ENCODE peak calls at places on chromosome X, in four cellular contexts. One of them, this sample, is unnamed.

GRCh38 chrX:119067023-119067739 is 5.6 kb upstream of the CT47C1 start:
- DNase-seq in endothelial cell of umbilical vein: peak
- DNase-seq in IMR-90: peak
- DNase-seq in astrocyte: peak
- DNase-seq in this sample: peak

GRCh38 chrX:49273181-49273727 is 3.7 kb downstream of the PPP1R3F start:
- DNase-seq in endothelial cell of umbilical vein: no peak
- DNase-seq in IMR-90: no peak
- DNase-seq in astrocyte: no peak
- DNase-seq in this sample: peak

GRCh38 chrX:110396777-110397176 is 38.1 kb downstream of the RTL9 start:
- DNase-seq in endothelial cell of umbilical vein: no peak
- DNase-seq in IMR-90: no peak
- DNase-seq in astrocyte: no peak
- DNase-seq in this sample: no peak

GRCh38 chrX:6149231-6149870 is 79.3 kb downstream of the NLGN4X start:
- DNase-seq in endothelial cell of umbilical vein: no peak
- DNase-seq in IMR-90: no peak
- DNase-seq in astrocyte: peak
- DNase-seq in this sample: no peak

GRCh38 chrX:120302434-120302833 is 8.8 kb downstream of the TMEM255A start:
- DNase-seq in endothelial cell of umbilical vein: no peak
- DNase-seq in IMR-90: no peak
- DNase-seq in astrocyte: no peak
- DNase-seq in this sample: peak

GRCh38 chrX:5957506-5957905 is 271.2 kb downstream of the NLGN4X start:
- DNase-seq in endothelial cell of umbilical vein: no peak
- DNase-seq in IMR-90: no peak
- DNase-seq in astrocyte: peak
- DNase-seq in this sample: no peak

GRCh38 chrX:68915778-68916177 is 87.0 kb downstream of the EFNB1 start:
- DNase-seq in endothelial cell of umbilical vein: no peak
- DNase-seq in IMR-90: no peak
- DNase-seq in astrocyte: no peak
- DNase-seq in this sample: no peak

GRCh38 chrX:40094900-40095587 is 2.7 kb downstream of the BCOR start:
- DNase-seq in endothelial cell of umbilical vein: peak
- DNase-seq in IMR-90: no peak
- DNase-seq in astrocyte: no peak
- DNase-seq in this sample: peak

GRCh38 chrX:41441934-41442823 is 5.0 kb upstream of the NYX start:
- DNase-seq in endothelial cell of umbilical vein: peak
- DNase-seq in IMR-90: peak
- DNase-seq in astrocyte: peak
- DNase-seq in this sample: peak

GRCh38 chrX:127129510-127129909 is 310.0 kb downstream of the PRR32 start:
- DNase-seq in endothelial cell of umbilical vein: no peak
- DNase-seq in IMR-90: no peak
- DNase-seq in astrocyte: no peak
- DNase-seq in this sample: no peak

GRCh38 chrX:152632445-152633097 is 5.1 kb upstream of the GABRQ start:
- DNase-seq in endothelial cell of umbilical vein: peak
- DNase-seq in IMR-90: peak
- DNase-seq in astrocyte: no peak
- DNase-seq in this sample: peak

GRCh38 chrX:111543212-111543762 is 31.8 kb downstream of the SERTM2 start:
- DNase-seq in endothelial cell of umbilical vein: no peak
- DNase-seq in IMR-90: no peak
- DNase-seq in astrocyte: no peak
- DNase-seq in this sample: no peak

GRCh38 chrX:32893751-32894150 is 317.6 kb downstream of the DMD start:
- DNase-seq in endothelial cell of umbilical vein: no peak
- DNase-seq in IMR-90: no peak
- DNase-seq in astrocyte: no peak
- DNase-seq in this sample: no peak

GRCh38 chrX:1264556-1264955 is 4.1 kb upstream of the CSF2RA start:
- DNase-seq in endothelial cell of umbilical vein: no peak
- DNase-seq in IMR-90: no peak
- DNase-seq in astrocyte: no peak
- DNase-seq in this sample: no peak

GRCh38 chrX:65690057-65690855 is 22.8 kb downstream of the MSN start:
- DNase-seq in endothelial cell of umbilical vein: no peak
- DNase-seq in IMR-90: peak
- DNase-seq in astrocyte: peak
- DNase-seq in this sample: no peak

GRCh38 chrX:106933538-106933961 is 13.3 kb downstream of the CLDN2 start:
- DNase-seq in endothelial cell of umbilical vein: peak
- DNase-seq in IMR-90: peak
- DNase-seq in astrocyte: peak
- DNase-seq in this sample: peak

GRCh38 chrX:13283968-13284914 is 35.6 kb downstream of the ATXN3L start:
- DNase-seq in endothelial cell of umbilical vein: peak
- DNase-seq in IMR-90: peak
- DNase-seq in astrocyte: peak
- DNase-seq in this sample: peak
- H3K9ac ChIP-seq in endothelial cell of umbilical vein: peak
- H3K9ac ChIP-seq in IMR-90: no peak
- H3K9ac ChIP-seq in astrocyte: peak
- H3K9ac ChIP-seq in this sample: no peak

GRCh38 chrX:9037296-9037695 is 3.4 kb upstream of the FAM9B start:
- DNase-seq in endothelial cell of umbilical vein: no peak
- DNase-seq in IMR-90: no peak
- DNase-seq in astrocyte: no peak
- DNase-seq in this sample: no peak
- H3K9ac ChIP-seq in endothelial cell of umbilical vein: no peak
- H3K9ac ChIP-seq in IMR-90: no peak
- H3K9ac ChIP-seq in astrocyte: no peak
- H3K9ac ChIP-seq in this sample: no peak

GRCh38 chrX:139079789-139080188 is 368.3 kb upstream of the FGF13 start:
- DNase-seq in endothelial cell of umbilical vein: no peak
- DNase-seq in IMR-90: no peak
- DNase-seq in astrocyte: no peak
- DNase-seq in this sample: no peak

GRCh38 chrX:139085404-139085803 is 373.9 kb upstream of the FGF13 start:
- DNase-seq in endothelial cell of umbilical vein: no peak
- DNase-seq in IMR-90: no peak
- DNase-seq in astrocyte: no peak
- DNase-seq in this sample: no peak

GRCh38 chrX:139086243-139086642 is 374.7 kb upstream of the FGF13 start:
- DNase-seq in endothelial cell of umbilical vein: no peak
- DNase-seq in IMR-90: no peak
- DNase-seq in astrocyte: no peak
- DNase-seq in this sample: no peak

GRCh38 chrX:139081965-139082364 is 370.4 kb upstream of the FGF13 start:
- DNase-seq in endothelial cell of umbilical vein: no peak
- DNase-seq in IMR-90: no peak
- DNase-seq in astrocyte: no peak
- DNase-seq in this sample: no peak

GRCh38 chrX:139083191-139083590 is 371.7 kb upstream of the FGF13 start:
- DNase-seq in endothelial cell of umbilical vein: no peak
- DNase-seq in IMR-90: no peak
- DNase-seq in astrocyte: no peak
- DNase-seq in this sample: no peak
- H3K9ac ChIP-seq in endothelial cell of umbilical vein: no peak
- H3K9ac ChIP-seq in IMR-90: no peak
- H3K9ac ChIP-seq in astrocyte: no peak
- H3K9ac ChIP-seq in this sample: no peak

GRCh38 chrX:38347136-38347535 is 5.3 kb upstream of the OTC start:
- DNase-seq in endothelial cell of umbilical vein: peak
- DNase-seq in IMR-90: peak
- DNase-seq in astrocyte: peak
- DNase-seq in this sample: no peak
- H3K9ac ChIP-seq in endothelial cell of umbilical vein: no peak
- H3K9ac ChIP-seq in IMR-90: no peak
- H3K9ac ChIP-seq in astrocyte: no peak
- H3K9ac ChIP-seq in this sample: no peak

DNA sequence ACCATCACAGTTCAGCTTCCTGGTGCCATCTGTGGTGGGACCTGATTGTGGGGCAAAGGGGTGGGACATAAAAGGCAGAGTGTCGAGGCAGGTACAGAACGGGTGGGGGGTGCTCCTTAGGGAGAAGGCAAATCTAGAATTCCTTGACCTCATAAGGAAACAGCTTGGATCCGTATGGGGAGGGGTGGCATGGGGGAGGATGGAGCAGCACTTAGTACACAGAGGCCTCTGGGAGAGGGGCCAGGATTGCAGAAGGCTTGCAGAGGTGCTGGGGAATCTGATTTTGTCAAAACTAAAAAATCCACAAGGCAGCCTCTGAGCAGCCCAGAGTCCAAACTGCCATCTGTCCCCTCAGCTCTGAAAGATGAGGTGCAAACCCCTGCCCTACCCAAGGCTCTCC is 2.3 kb upstream of the EMD start:
- DNase-seq in endothelial cell of umbilical vein: no peak
- DNase-seq in IMR-90: peak
- DNase-seq in astrocyte: no peak
- DNase-seq in this sample: no peak
- H3K9ac ChIP-seq in endothelial cell of umbilical vein: no peak
- H3K9ac ChIP-seq in IMR-90: peak
- H3K9ac ChIP-seq in astrocyte: no peak
- H3K9ac ChIP-seq in this sample: no peak

GRCh38 chrX:37844622-37845021 is 2.7 kb downstream of the DYNLT3 start:
- DNase-seq in endothelial cell of umbilical vein: no peak
- DNase-seq in IMR-90: no peak
- DNase-seq in astrocyte: no peak
- DNase-seq in this sample: no peak

GRCh38 chrX:37847733-37848197 is 394 bp upstream of the DYNLT3 start:
- DNase-seq in endothelial cell of umbilical vein: no peak
- DNase-seq in IMR-90: no peak
- DNase-seq in astrocyte: no peak
- DNase-seq in this sample: no peak

GRCh38 chrX:37846934-37847732 is at the start of gene DYNLT3:
- DNase-seq in endothelial cell of umbilical vein: peak
- DNase-seq in IMR-90: peak
- DNase-seq in astrocyte: peak
- DNase-seq in this sample: peak

GRCh38 chrX:37846558-37846933 is 825 bp downstream of the DYNLT3 start:
- DNase-seq in endothelial cell of umbilical vein: peak
- DNase-seq in IMR-90: no peak
- DNase-seq in astrocyte: no peak
- DNase-seq in this sample: no peak

DNA sequence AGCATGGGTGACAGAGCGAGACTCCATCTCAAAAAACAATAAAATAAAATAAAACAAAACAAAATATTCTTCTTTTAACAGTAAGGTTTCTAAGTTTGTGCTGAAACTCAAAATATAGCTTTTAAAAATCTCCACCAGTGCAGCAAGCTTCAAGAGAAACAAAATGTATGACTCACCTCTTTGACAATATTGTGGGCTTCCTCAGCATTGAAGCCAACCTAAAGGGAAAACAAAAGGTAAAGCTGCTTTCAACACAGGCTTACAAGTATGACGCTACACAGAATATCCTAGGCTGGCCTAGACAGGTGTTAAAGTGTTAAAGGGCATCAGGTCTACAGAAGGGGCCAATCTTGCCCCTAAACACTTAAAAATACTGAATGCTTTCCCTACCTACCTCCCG is 1.2 kb downstream of the DYNLT3 start:
- DNase-seq in endothelial cell of umbilical vein: peak
- DNase-seq in IMR-90: peak
- DNase-seq in astrocyte: peak
- DNase-seq in this sample: no peak
- H3K9ac ChIP-seq in endothelial cell of umbilical vein: no peak
- H3K9ac ChIP-seq in IMR-90: no peak
- H3K9ac ChIP-seq in astrocyte: peak
- H3K9ac ChIP-seq in this sample: no peak

GRCh38 chrX:150693782-150694574 is 782 bp downstream of the MTMR1 start:
- DNase-seq in endothelial cell of umbilical vein: peak
- DNase-seq in IMR-90: peak
- DNase-seq in astrocyte: peak
- DNase-seq in this sample: peak

GRCh38 chrX:150692296-150692695 is 900 bp upstream of the MTMR1 start:
- DNase-seq in endothelial cell of umbilical vein: no peak
- DNase-seq in IMR-90: no peak
- DNase-seq in astrocyte: no peak
- DNase-seq in this sample: no peak

GRCh38 chrX:150690126-150690525 is 3.1 kb upstream of the MTMR1 start:
- DNase-seq in endothelial cell of umbilical vein: no peak
- DNase-seq in IMR-90: peak
- DNase-seq in astrocyte: peak
- DNase-seq in this sample: no peak

GRCh38 chrX:150692837-150693781 is at the start of gene MTMR1:
- DNase-seq in endothelial cell of umbilical vein: peak
- DNase-seq in IMR-90: no peak
- DNase-seq in astrocyte: no peak
- DNase-seq in this sample: peak

DNA sequence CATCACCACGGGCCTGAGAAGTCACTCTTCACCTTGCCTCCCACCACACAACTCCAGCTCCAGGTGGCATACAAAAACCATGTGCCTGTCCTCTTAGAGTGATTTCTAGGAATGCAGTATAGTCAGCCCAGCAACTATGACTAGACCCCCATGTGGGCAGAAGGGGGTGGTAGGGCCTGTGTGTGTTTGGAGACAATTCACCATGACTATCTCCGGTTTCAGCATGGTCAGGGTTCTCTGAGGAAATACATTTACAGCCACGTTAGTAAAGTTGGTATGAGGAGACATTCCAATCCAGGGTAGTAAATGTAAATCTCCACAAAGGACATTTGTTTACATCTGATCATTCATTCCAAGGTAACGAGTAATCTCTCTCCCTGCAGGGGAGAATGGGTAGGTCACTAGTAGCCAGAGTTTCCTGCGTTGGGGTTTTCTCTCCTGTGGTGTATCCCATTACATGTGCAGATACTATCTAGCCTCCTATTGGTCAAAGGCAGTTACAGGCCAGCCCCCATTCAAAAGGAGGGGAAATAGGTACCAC is 4.2 kb upstream of the MTMR1 start:
- DNase-seq in endothelial cell of umbilical vein: peak
- DNase-seq in IMR-90: peak
- DNase-seq in astrocyte: peak
- DNase-seq in this sample: peak
- H3K9ac ChIP-seq in endothelial cell of umbilical vein: no peak
- H3K9ac ChIP-seq in IMR-90: no peak
- H3K9ac ChIP-seq in astrocyte: peak
- H3K9ac ChIP-seq in this sample: peak

GRCh38 chrX:150291014-150291413 is 72.1 kb upstream of the MAMLD1 start:
- DNase-seq in endothelial cell of umbilical vein: no peak
- DNase-seq in IMR-90: no peak
- DNase-seq in astrocyte: no peak
- DNase-seq in this sample: peak
- H3K9ac ChIP-seq in endothelial cell of umbilical vein: no peak
- H3K9ac ChIP-seq in IMR-90: no peak
- H3K9ac ChIP-seq in astrocyte: no peak
- H3K9ac ChIP-seq in this sample: no peak

DNA sequence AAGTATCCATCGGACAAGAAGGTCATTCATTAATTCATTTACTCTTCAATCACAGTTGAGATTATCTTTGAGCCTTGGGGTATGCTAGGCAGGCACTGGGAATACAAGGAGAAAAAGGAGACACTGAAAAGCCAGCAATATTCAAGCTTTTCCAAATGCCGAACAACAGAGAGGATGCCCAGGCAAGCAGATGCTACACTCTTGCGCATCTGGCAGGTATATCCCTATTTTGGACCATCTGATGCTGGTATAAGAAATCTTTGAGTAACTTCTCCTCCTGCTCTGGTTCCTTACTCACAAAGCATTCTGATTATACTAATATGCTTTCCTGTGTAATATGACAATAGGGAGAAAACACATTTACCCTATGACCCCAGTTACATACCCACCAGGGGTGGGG is 354.9 kb downstream of the CBLL2 start:
- DNase-seq in endothelial cell of umbilical vein: no peak
- DNase-seq in IMR-90: no peak
- DNase-seq in astrocyte: no peak
- DNase-seq in this sample: no peak
- H3K9ac ChIP-seq in endothelial cell of umbilical vein: no peak
- H3K9ac ChIP-seq in IMR-90: no peak
- H3K9ac ChIP-seq in astrocyte: no peak
- H3K9ac ChIP-seq in this sample: no peak